ENCODE peak calls at places on chromosomes 13 and 19, in six cellular contexts. I is H1, F is IMR-90, Y is H9, L is neuronal stem cell, O is mesenchymal stem cell. D is an unnamed sample.

GRCh38 chr13:21324793-21325192 is 134.3 kb downstream of the ZDHHC20 start:
- DNase-seq in Y (no peak), O (no peak), L (no peak), I (peak), F (no peak), D (no peak)

GRCh38 chr13:78192721-78193120 is 274.1 kb upstream of the EDNRB start:
- DNase-seq in I (no peak), F (peak), Y (no peak), L (no peak), O (peak), D (no peak)

GRCh38 chr13:46386996-46387851 is at the start of gene RUBCNL:
- DNase-seq in Y (peak), L (peak), I (peak), O (peak), F (no peak), D (peak)

GRCh38 chr19:58157045-58157728 is 6.6 kb upstream of the ZNF329 start:
- DNase-seq in I (no peak), Y (peak), L (no peak), O (no peak), F (no peak), D (no peak)

GRCh38 chr13:74305876-74306275 is 171.7 kb upstream of the KLF12 start:
- DNase-seq in F (no peak), L (no peak), O (no peak), Y (peak), I (no peak), D (peak)

GRCh38 chr19:38892841-38893240 is 6.6 kb downstream of the SIRT2 start:
- DNase-seq in Y (no peak), O (no peak), L (no peak), I (no peak), F (no peak), D (no peak)

GRCh38 chr19:53333071-53333465 is 481 bp upstream of the ZNF845 start:
- DNase-seq in O (no peak), F (no peak), Y (peak), I (no peak), L (no peak), D (peak)

GRCh38 chr13:99981115-99982020 is at the start of gene ZIC2:
- DNase-seq in Y (peak), L (peak), I (peak), O (no peak), F (no peak), D (peak)

GRCh38 chr13:32281083-32281482 is 34.1 kb downstream of the ZAR1L start:
- DNase-seq in Y (no peak), I (no peak), F (no peak), O (no peak), L (no peak), D (no peak)

GRCh38 chr13:40776681-40777165 is 5.7 kb upstream of the MRPS31 start:
- DNase-seq in I (no peak), F (peak), Y (no peak), O (peak), L (no peak), D (no peak)

GRCh38 chr19:343941-344624 is 513 bp downstream of the MIER2 start:
- DNase-seq in O (peak), F (no peak), I (peak), L (peak), Y (no peak), D (peak)

GRCh38 chr19:48417436-48417835 is 24.0 kb downstream of the GRIN2D start:
- DNase-seq in I (no peak), O (no peak), F (no peak), L (no peak), Y (no peak), D (no peak)

DNA sequence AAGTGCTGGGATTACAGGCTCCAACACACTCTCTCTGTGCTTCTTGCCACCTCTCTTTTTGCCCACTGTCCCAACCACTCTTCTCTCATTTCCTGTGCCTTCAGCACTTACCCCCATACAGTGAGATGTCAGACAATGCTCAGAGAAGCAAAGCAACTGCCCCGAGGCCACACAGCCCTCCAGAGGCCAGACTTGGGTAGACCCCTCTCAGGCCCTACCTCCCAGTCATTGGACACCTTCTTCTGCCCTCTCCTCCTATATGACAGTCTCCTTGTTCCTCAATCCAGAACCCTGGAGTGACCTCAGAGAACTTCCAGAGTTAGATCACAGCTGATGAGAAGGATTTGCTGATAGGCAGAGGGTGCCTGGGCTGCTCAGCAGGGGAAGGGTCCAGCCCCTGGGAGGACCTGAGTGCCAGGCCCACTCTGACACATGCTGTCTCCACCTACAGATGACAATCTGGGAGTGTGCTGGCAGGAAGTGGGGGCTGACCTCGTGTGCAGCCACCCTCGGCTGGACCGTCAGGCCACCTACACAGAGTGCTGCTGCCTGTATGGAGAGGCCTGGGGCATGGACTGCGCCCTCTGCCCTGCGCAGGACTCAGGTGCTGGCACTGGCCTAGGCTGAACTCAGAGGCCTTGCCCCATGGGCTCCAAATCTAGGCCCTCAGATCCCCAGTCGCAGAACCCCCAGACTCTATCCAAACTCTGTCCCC is 24.4 kb downstream of the LTBP4 start:
- DNase-seq in O (no peak), Y (no peak), I (no peak), L (no peak), F (no peak), D (peak)
- H3K18ac ChIP-seq in O (no peak), Y (no peak), I (no peak), L (no peak), F (no peak), D (no peak)

GRCh38 chr19:14505488-14506239 is 9.7 kb upstream of the GIPC1 start:
- DNase-seq in F (peak), O (peak), Y (peak), I (peak), L (no peak), D (peak)
- H2BK120ac ChIP-seq in F (peak), O (peak), Y (no peak), I (no peak), L (no peak), D (no peak)

GRCh38 chr13:30157616-30157993 is 149.7 kb downstream of the KATNAL1 start:
- DNase-seq in Y (no peak), F (no peak), I (no peak), O (no peak), L (no peak), D (no peak)
- H3K18ac ChIP-seq in Y (no peak), F (no peak), I (no peak), O (no peak), L (no peak), D (no peak)

GRCh38 chr19:41226874-41227390 is 7.9 kb downstream of the AXL start:
- DNase-seq in O (no peak), F (no peak), I (no peak), Y (no peak), L (no peak), D (no peak)

GRCh38 chr19:41225238-41226052 is 6.4 kb downstream of the AXL start:
- DNase-seq in O (peak), L (no peak), F (peak), Y (peak), I (no peak), D (peak)

GRCh38 chr19:41228486-41228885 is 9.5 kb downstream of the AXL start:
- DNase-seq in I (no peak), L (no peak), O (no peak), F (no peak), Y (no peak), D (no peak)

GRCh38 chr19:41224632-41225031 is 5.6 kb downstream of the AXL start:
- DNase-seq in L (no peak), I (no peak), F (no peak), O (peak), Y (no peak), D (no peak)

GRCh38 chr19:41226053-41226873 is 7.2 kb downstream of the AXL start:
- DNase-seq in O (peak), L (peak), F (peak), I (peak), Y (peak), D (peak)
- H2BK120ac ChIP-seq in O (peak), L (peak), F (peak), I (peak), Y (no peak), D (no peak)

DNA sequence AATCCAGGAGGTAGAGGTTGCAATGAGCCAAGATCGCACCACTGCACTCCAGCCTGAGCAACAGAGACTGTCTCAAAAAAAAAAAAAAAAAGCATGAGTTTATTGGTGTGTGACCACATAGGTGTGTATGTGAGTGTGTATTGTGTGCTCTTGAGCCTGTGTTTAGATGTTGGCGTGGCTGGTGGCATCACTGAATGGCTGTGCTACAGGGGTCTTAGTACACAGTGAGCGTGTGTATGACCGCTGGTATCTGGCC is 2.5 kb downstream of the SLC1A5 start:
- DNase-seq in Y (no peak), O (no peak), I (no peak), L (no peak), F (no peak), D (no peak)
- H3K18ac ChIP-seq in Y (no peak), O (peak), I (no peak), L (no peak), F (peak), D (no peak)

GRCh38 chr19:40690699-40691420 is 409 bp upstream of the NUMBL start:
- DNase-seq in I (peak), L (no peak), F (peak), Y (peak), O (peak), D (peak)
- H2BK120ac ChIP-seq in I (no peak), L (no peak), F (peak), Y (no peak), O (peak), D (no peak)

GRCh38 chr13:112330479-112331407 is 45.4 kb upstream of the SPACA7 start:
- DNase-seq in I (no peak), L (no peak), O (no peak), F (no peak), Y (no peak), D (no peak)

GRCh38 chr13:112331675-112332074 is 44.5 kb upstream of the SPACA7 start:
- DNase-seq in Y (no peak), F (no peak), L (peak), I (no peak), O (no peak), D (no peak)

GRCh38 chr13:112333756-112334543 is 42.2 kb upstream of the SPACA7 start:
- DNase-seq in L (no peak), F (no peak), Y (no peak), I (no peak), O (no peak), D (no peak)

GRCh38 chr13:112332727-112333126 is 43.4 kb upstream of the SPACA7 start:
- DNase-seq in F (no peak), L (no peak), Y (no peak), O (no peak), I (no peak), D (no peak)

GRCh38 chr13:112335135-112335534 is 41.0 kb upstream of the SPACA7 start:
- DNase-seq in F (no peak), Y (no peak), O (no peak), L (no peak), I (no peak), D (no peak)
- H3K18ac ChIP-seq in F (no peak), Y (no peak), O (no peak), L (peak), I (no peak), D (no peak)

DNA sequence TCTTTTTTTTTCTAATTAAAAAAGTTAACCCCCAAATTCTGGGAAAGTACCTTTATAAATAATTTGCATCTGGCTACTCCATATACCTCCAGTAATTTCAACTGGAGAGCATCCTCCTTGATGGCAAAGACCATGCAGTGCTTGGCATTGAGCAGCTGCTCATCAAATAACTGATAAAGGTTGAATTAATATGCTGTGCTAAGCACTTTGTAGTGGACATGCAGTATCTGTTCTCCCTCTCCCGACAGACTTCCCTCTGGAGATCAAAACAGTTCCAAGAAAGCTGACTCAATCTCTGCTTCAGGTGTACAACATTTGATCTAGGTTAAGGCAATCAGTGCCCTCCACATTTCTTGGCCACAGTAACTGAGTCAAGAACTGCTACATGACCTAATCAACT is 3.3 kb downstream of the SPRYD7 start:
- DNase-seq in L (no peak), F (no peak), Y (no peak), I (no peak), O (peak), D (no peak)
- H2BK120ac ChIP-seq in L (no peak), F (peak), Y (no peak), I (no peak), O (no peak), D (no peak)

DNA sequence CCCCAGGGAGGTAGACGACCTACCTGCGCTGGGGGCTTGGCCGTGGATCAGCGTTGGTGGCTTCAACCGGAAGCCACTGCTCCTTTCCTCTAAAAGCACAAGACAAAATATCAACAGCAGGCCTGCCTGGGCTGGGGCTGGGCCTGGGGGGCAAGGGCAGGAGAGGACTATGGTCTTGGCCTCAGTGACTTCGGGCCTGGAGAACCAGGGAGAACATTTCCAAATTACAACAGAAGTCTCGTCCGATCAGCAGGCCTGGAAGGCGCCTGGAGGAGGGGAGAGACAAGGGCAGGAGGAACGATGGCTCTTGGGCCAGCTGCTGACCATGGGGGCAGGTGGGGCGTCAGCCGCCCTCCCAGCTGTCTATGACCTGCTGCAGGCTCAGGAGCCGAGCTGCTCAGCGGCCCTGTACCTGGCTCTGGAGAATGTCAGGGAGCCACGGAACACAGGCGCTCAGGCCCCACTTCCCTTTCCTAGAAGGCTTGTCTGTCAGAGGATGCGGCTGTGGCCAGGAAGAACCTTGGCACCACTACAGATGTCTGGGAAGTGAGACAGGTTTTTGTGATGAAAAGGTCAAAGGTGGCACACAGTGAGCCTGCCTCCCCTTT is 19.4 kb downstream of the CAPS start:
- DNase-seq in O (no peak), F (no peak), L (no peak), I (no peak), Y (no peak), D (no peak)
- H3K18ac ChIP-seq in O (no peak), F (peak), L (no peak), I (no peak), Y (no peak), D (no peak)